ENCODE peak calls at places on chromosomes 7 and 10, in five cellular contexts. X is upper lobe of right lung, G is lower lobe of right lung, D is astrocyte of the cerebellum, V is heart right ventricle. U is an unnamed sample.
A peak's percentile ranks its signal among the peaks of the same experiment; 100 is the strongest.

GRCh38 chr7:128755816-128756476 is 16.8 kb downstream of the CALU start:
- DNase-seq in G (no peak), D (peak; percentile 20), X (no peak), V (no peak), U (no peak)

GRCh38 chr7:142867398-142868187 is 12.7 kb downstream of the EPHB6 start:
- DNase-seq in X (no peak), G (no peak), D (no peak), V (no peak), U (no peak)

GRCh38 chr7:84677386-84677785 is 482.8 kb upstream of the SEMA3A start:
- DNase-seq in G (no peak), V (no peak), X (no peak), D (no peak), U (no peak)

GRCh38 chr7:33054261-33054964 is 8.2 kb downstream of the NT5C3A start:
- DNase-seq in X (no peak), V (no peak), D (no peak), G (no peak), U (no peak)

GRCh38 chr10:47438857-47439474 is 44.9 kb downstream of the ANXA8 start:
- DNase-seq in X (peak; percentile 45), G (peak; percentile 42), V (no peak), D (peak; percentile 54), U (peak; percentile 15)

GRCh38 chr10:103333934-103334520 is 16.9 kb downstream of the PCGF6 start:
- DNase-seq in D (no peak), V (no peak), X (no peak), G (no peak), U (no peak)

GRCh38 chr7:149765399-149766121 is 7.8 kb downstream of the ZNF467 start:
- DNase-seq in G (no peak), X (no peak), V (no peak), D (no peak), U (no peak)

GRCh38 chr10:71848325-71849277 is 2.5 kb downstream of the PSAP start:
- DNase-seq in X (no peak), V (no peak), G (no peak), D (no peak), U (no peak)

GRCh38 chr7:85030893-85031292 is 156.0 kb downstream of the SEMA3D start:
- DNase-seq in G (no peak), V (no peak), X (no peak), D (peak; percentile 51), U (no peak)

GRCh38 chr10:46516660-46517416 is 39.6 kb downstream of the GPRIN2 start:
- DNase-seq in V (no peak), X (peak; percentile 62), G (peak; percentile 43), D (peak; percentile 48), U (no peak)

GRCh38 chr10:132109341-132110072 is 43.8 kb downstream of the JAKMIP3 start:
- DNase-seq in G (peak; percentile 37), X (no peak), V (peak; percentile 11), D (no peak), U (no peak)

GRCh38 chr10:74189999-74190421 is 39.0 kb downstream of the ADK start:
- DNase-seq in G (no peak), D (peak; percentile 87), V (no peak), X (no peak), U (peak; percentile 55)

GRCh38 chr10:84214046-84214572 is 11.2 kb downstream of the LRIT2 start:
- DNase-seq in V (no peak), D (no peak), X (no peak), G (no peak), U (no peak)

GRCh38 chr10:11337516-11337915 is 273.9 kb downstream of the USP6NL start:
- DNase-seq in D (no peak), V (no peak), G (no peak), X (peak; percentile 65), U (no peak)

GRCh38 chr7:92835851-92836488 is 403 bp downstream of the CDK6 start:
- DNase-seq in X (peak; percentile 67), G (peak; percentile 49), D (no peak), V (peak; percentile 20), U (no peak)

DNA sequence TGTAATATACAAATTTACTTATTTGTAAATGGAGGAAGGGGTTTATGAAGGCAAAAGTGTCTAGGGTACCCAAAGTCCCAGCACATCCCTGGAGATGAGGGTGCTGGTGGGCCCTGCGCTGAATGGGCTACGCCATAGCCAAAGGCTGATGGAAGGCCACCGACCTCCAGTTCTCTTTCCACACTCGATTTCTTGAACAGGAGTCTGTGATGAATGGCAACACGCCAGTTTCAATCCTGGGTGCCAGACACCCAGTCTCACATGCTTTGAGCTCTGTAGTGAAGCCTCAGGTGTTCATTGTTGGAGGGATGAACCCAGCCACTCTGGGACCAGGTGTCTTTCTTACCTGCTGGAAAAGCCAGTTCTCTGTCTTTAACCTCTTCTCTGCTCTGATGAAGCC is 752 bp downstream of the LRMDA start:
- DNase-seq in G (no peak), V (no peak), D (no peak), X (peak; percentile 55), U (no peak)
- H3K4me3 ChIP-seq in G (peak overlapping the region; percentile 78), V (peak overlapping the region; percentile 79), D (no peak overlapping the region), X (peak overlapping the region; percentile 75), U (peak overlapping the region; percentile 80)

DNA sequence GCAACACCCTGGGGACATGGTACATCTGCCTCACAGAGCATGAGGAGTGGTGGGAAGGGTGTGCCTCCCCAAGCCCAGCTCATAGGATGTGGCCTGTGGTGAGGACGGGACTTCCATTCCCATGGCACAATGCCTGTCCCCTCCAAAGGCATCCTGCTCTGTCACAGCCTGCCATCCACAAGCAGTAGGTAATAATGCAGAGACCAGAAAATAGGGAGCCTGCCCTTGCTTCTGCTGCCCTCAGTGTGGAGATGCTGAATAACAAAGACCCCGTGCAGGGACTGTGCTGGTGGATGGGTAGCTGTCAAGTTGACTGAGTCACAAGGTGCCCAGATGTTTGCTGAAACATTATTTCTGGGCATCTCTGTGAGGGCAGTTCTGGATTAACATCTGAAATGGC is 199.9 kb upstream of the GRB10 start:
- DNase-seq in V (no peak), X (no peak), G (no peak), D (no peak), U (no peak)
- H3K4me3 ChIP-seq in V (no peak overlapping the region), X (no peak overlapping the region), G (no peak overlapping the region), D (no peak overlapping the region), U (no peak overlapping the region)

DNA sequence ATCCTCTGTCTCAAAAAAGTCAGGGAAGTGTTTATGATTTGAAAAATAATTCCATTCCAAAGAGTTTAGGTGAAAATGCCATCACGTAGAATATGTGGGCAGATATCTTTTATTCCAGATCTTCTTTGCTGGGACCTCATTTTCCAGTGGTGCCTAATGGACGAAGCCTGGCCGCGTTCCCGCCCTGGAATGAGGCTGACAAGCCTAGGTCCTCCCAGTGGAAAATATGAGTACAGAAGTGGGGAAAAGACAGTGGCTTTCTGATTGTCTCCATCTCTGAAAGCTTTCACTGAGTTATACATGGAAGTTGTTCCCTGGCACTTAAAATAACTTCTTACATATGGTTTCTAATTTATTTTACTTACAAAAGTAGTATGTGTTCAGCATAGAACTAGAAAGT is 139.4 kb downstream of the TACC2 start:
- DNase-seq in X (no peak), D (no peak), V (peak; percentile 82), G (no peak), U (no peak)
- H3K4me3 ChIP-seq in X (peak overlapping the region; percentile 50), D (no peak overlapping the region), V (peak overlapping the region; percentile 22), G (peak overlapping the region; percentile 48), U (no peak overlapping the region)

GRCh38 chr7:19143930-19144574 is 1.2 kb downstream of the FERD3L start:
- DNase-seq in X (no peak), G (no peak), V (no peak), D (no peak), U (no peak)

GRCh38 chr7:19145429-19146201 is 394 bp upstream of the FERD3L start:
- DNase-seq in V (no peak), X (no peak), D (no peak), G (no peak), U (no peak)

GRCh38 chr7:19146699-19147098 is 1.5 kb upstream of the FERD3L start:
- DNase-seq in X (no peak), G (no peak), D (peak; percentile 31), V (no peak), U (no peak)

GRCh38 chr7:19139706-19140327 is 5.4 kb downstream of the FERD3L start:
- DNase-seq in V (no peak), X (no peak), G (no peak), D (no peak), U (no peak)

DNA sequence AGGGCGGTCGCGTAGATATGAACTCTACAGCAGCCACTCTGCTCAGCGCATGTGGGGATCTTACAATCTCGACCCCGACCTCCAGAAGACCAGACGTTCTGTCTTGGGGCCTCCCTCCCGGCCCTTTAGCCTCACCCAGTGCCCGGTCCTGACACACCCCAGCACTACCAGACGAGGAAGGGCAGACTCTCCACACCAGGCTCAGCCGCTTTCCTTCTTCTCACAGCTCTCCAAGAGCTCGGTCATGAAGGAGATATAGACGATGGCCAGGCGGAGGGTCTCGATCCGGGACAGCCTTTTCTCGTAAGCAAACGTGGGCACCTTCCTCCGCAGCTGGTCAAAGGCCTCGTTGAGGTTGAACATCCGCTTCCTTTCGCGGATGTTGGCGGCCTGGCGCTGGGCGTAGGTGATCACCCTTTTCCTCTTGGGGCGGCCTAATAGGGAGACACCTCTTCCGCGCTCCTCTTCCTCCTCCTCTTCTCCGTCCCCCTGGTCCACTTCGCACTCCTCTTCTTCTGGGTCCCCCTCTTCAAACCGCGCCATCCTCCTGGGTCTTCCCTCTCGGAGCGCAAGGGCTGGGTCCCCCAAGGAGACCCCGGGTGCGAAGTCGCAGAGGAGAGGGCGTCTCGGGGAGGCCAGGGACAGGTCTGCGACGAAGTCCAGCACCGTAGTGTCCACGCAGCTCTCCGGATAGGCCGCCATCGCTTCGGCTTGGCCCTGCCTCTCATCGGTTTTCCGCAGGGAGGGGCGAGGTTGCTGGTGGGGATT is at the start of gene FERD3L:
- DNase-seq in X (no peak), G (no peak), D (no peak), V (no peak), U (no peak)
- H3K4me3 ChIP-seq in X (no peak within 1 kb of the TSS), G (no peak within 1 kb of the TSS), D (peak within 1 kb of the TSS; percentile 16), V (peak within 1 kb of the TSS; percentile 32), U (no peak within 1 kb of the TSS)

GRCh38 chr10:97328646-97329453 is 5.7 kb downstream of the FRAT2 start:
- DNase-seq in G (no peak), D (no peak), V (no peak), X (no peak), U (no peak)
- H3K4me3 ChIP-seq in G (no peak overlapping the region), D (no peak overlapping the region), V (no peak overlapping the region), X (no peak overlapping the region), U (no peak overlapping the region)

GRCh38 chr7:130943336-130943901 is 209.4 kb upstream of the KLF14 start:
- DNase-seq in D (peak; percentile 53), X (no peak), G (no peak), V (no peak), U (no peak)
- H3K4me3 ChIP-seq in D (peak overlapping the region; percentile 32), X (peak overlapping the region; percentile 34), G (peak overlapping the region; percentile 44), V (peak overlapping the region; percentile 46), U (peak overlapping the region; percentile 71)

U was measured in epithelial cell of proximal tubule.